ENCODE peak calls at places on chromosomes 7 and 10, in four cellular contexts. D is CD8-positive, alpha-beta memory T cell; M is IMR-90; F is fibroblast of lung. J is an unnamed sample.
A peak's percentile ranks its signal among the peaks of the same experiment; 100 is the strongest.

GRCh38 chr7:36735172-36735571 is 10.9 kb upstream of the AOAH start:
- DNase-seq in M (no peak), F (peak; percentile 56), D (no peak), J (no peak)

GRCh38 chr7:152544971-152545619 is 109.3 kb upstream of the KMT2C start:
- DNase-seq in F (no peak), D (no peak), M (no peak), J (no peak)

GRCh38 chr7:40470817-40471216 is 336.0 kb downstream of the SUGCT start:
- DNase-seq in F (peak; percentile 69), D (no peak), M (peak; percentile 55), J (no peak)

GRCh38 chr7:127189074-127189473 is 63.7 kb downstream of the GRM8 start:
- DNase-seq in D (no peak), F (no peak), M (no peak), J (no peak)

GRCh38 chr10:44385423-44385725 is 477 bp upstream of the CXCL12 start:
- DNase-seq in M (no peak), F (no peak), D (no peak), J (no peak)

GRCh38 chr7:151399305-151399601 is 10.6 kb downstream of the WDR86 start:
- DNase-seq in D (no peak), M (no peak), F (no peak), J (no peak)

GRCh38 chr10:51867956-51868355 is 168.6 kb upstream of the CSTF2T start:
- DNase-seq in M (peak; percentile 99), F (peak; percentile 94), D (no peak), J (no peak)

GRCh38 chr10:108582387-108582786 is 1340.9 kb downstream of the XPNPEP1 start:
- DNase-seq in F (peak; percentile 81), M (no peak), D (no peak), J (no peak)

GRCh38 chr7:5143106-5143505 is 46.9 kb upstream of the WIPI2 start:
- DNase-seq in M (no peak), D (peak; percentile 39), F (no peak), J (no peak)

GRCh38 chr10:74008212-74008731 is 10.4 kb downstream of the VCL start:
- DNase-seq in F (peak; percentile 90), M (peak; percentile 78), D (no peak), J (no peak)

GRCh38 chr10:76864913-76865312 is 772.7 kb downstream of the KCNMA1 start:
- DNase-seq in D (no peak), M (no peak), F (no peak), J (no peak)

GRCh38 chr10:102449321-102450123 is 1.8 kb downstream of the C10orf95 start:
- DNase-seq in M (no peak), D (peak; percentile 79), F (peak; percentile 61), J (peak; percentile 86)

GRCh38 chr10:20494474-20494873 is 402.6 kb downstream of the NEBL start:
- DNase-seq in D (no peak), F (peak; percentile 20), M (no peak), J (no peak)

GRCh38 chr10:79267449-79267848 is 79.8 kb upstream of the PPIF start:
- DNase-seq in D (no peak), M (no peak), F (no peak), J (no peak)

GRCh38 chr10:124701881-124702656 is 42.1 kb downstream of the FAM53B start:
- DNase-seq in M (peak; percentile 66), D (no peak), F (peak; percentile 56), J (no peak)

GRCh38 chr10:520402-520787 is 169.1 kb downstream of the DIP2C start:
- DNase-seq in M (peak; percentile 27), F (peak; percentile 18), D (no peak), J (no peak)

GRCh38 chr10:127863231-127863825 is 29.4 kb downstream of the CLRN3 start:
- DNase-seq in D (no peak), M (peak; percentile 6), F (peak; percentile 12), J (no peak)

GRCh38 chr10:78752708-78753107 is 316.1 kb upstream of the ZMIZ1 start:
- DNase-seq in D (no peak), F (no peak), M (peak; percentile 10), J (no peak)

GRCh38 chr10:52752261-52752660 is 20.3 kb downstream of the MBL2 start:
- DNase-seq in M (no peak), D (no peak), F (no peak), J (no peak)

GRCh38 chr10:29621161-29621560 is 13.6 kb downstream of the SVIL start:
- DNase-seq in D (no peak), M (peak; percentile 19), F (peak; percentile 31), J (no peak)

GRCh38 chr10:9635691-9636090 is 1382.0 kb upstream of the CELF2 start:
- DNase-seq in F (peak; percentile 88), M (peak; percentile 94), D (no peak), J (no peak)

GRCh38 chr10:127155221-127155620 is 41.2 kb downstream of the INSYN2A start:
- DNase-seq in D (no peak), M (peak; percentile 58), F (peak; percentile 27), J (no peak)

GRCh38 chr10:72954596-72955569 is at the start of gene PLA2G12B:
- DNase-seq in F (no peak), D (no peak), M (no peak), J (no peak)

GRCh38 chr10:70347321-70347720 is 35.1 kb downstream of the LRRC20 start:
- DNase-seq in D (no peak), F (no peak), M (no peak), J (no peak)

GRCh38 chr10:71246591-71247143 is 34.3 kb downstream of the UNC5B start:
- DNase-seq in D (no peak), F (no peak), M (no peak), J (no peak)

GRCh38 chr10:49550563-49550962 is 11.6 kb upstream of the ERCC6 start:
- DNase-seq in F (peak; percentile 91), D (no peak), M (peak; percentile 73), J (no peak)

GRCh38 chr7:107564553-107565298 is 955 bp downstream of the DUS4L start:
- DNase-seq in M (peak; percentile 95), D (no peak), F (peak; percentile 94), J (no peak)

GRCh38 chr10:36441557-36441956 is 683.8 kb upstream of the ANKRD30A start:
- DNase-seq in D (no peak), M (no peak), F (peak; percentile 50), J (no peak)

GRCh38 chr10:30384791-30385201 is 35.7 kb upstream of the MTPAP start:
- DNase-seq in D (no peak), F (peak; percentile 39), M (peak; percentile 34), J (no peak)

DNA sequence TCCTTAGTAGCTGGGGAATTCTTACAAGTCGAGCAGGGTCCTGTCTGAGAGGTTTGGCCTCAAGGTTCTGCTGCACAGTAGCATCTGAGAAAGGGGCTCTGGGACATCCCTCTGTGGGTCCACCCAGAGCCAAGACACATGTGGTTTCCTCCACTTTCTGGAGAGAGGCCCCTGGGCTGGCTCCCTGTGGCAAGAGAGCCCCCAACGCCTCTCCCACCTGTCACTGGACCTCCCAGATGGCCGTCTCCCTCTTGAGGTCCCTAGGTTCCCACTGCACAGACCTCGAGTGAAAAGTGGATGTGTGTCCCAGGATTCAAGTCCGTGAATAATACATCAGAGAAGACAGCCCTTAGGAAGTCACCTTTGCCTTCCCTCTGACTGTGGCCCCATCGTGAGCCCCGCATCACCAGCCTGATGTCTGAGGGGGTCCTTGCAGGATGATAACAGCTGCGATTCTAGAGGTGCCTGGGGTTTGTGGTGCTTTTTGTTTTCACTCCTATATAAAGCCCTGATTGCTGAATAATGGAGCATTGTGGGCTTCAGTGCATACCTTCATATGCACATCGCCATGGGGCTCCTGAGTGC is 319.0 kb downstream of the GLRX3 start:
- DNase-seq in F (no peak), D (no peak), M (no peak), J (no peak)
- H3K27ac ChIP-seq in F (no peak overlapping the region), D (no peak overlapping the region), M (no peak overlapping the region), J (no peak overlapping the region)

GRCh38 chr7:69799048-69799697 is 200.9 kb downstream of the AUTS2 start:
- DNase-seq in M (no peak), F (no peak), D (no peak), J (no peak)

GRCh38 chr7:69796421-69796820 is 198.1 kb downstream of the AUTS2 start:
- DNase-seq in D (no peak), F (peak; percentile 68), M (no peak), J (no peak)

GRCh38 chr7:69801729-69802688 is 203.7 kb downstream of the AUTS2 start:
- DNase-seq in M (no peak), D (no peak), F (no peak), J (no peak)

GRCh38 chr7:69800495-69800894 is 202.2 kb downstream of the AUTS2 start:
- DNase-seq in M (no peak), D (no peak), F (peak; percentile 54), J (no peak)

GRCh38 chr7:69799990-69800389 is 201.7 kb downstream of the AUTS2 start:
- DNase-seq in D (no peak), F (no peak), M (no peak), J (no peak)
- H3K4me1 ChIP-seq in D (no peaks in the 10 kb centered on the region), F (no peaks in the 10 kb centered on the region), M (no peaks in the 10 kb centered on the region), J (no peaks in the 10 kb centered on the region)

GRCh38 chr7:130022115-130022514 is 29.1 kb downstream of the ZC3HC1 start:
- DNase-seq in M (no peak), D (no peak), F (no peak), J (no peak)
- H3K4me3 ChIP-seq in M (no peak overlapping the region), D (no peak overlapping the region), F (no peak overlapping the region), J (no peak overlapping the region)

GRCh38 chr7:64887756-64888508 is 15.1 kb upstream of the ZNF273 start:
- DNase-seq in M (no peak), F (no peak), D (peak; percentile 33), J (peak; percentile 30)

GRCh38 chr7:64888901-64889685 is 14.0 kb upstream of the ZNF273 start:
- DNase-seq in F (no peak), D (no peak), M (no peak), J (no peak)

GRCh38 chr7:64886956-64887545 is 16.0 kb upstream of the ZNF273 start:
- DNase-seq in F (no peak), M (no peak), D (no peak), J (no peak)

GRCh38 chr7:64889686-64890162 is 13.3 kb upstream of the ZNF273 start:
- DNase-seq in D (no peak), F (no peak), M (no peak), J (no peak)

GRCh38 chr7:64888561-64888900 is 14.5 kb upstream of the ZNF273 start:
- DNase-seq in F (no peak), D (no peak), M (no peak), J (no peak)
- H3K27ac ChIP-seq in F (no peak overlapping the region), D (no peak overlapping the region), M (no peak overlapping the region), J (no peak overlapping the region)

GRCh38 chr10:23376175-23376787 is 31.7 kb upstream of the C10orf67 start:
- DNase-seq in M (no peak), F (no peak), D (no peak), J (no peak)
- H3K4me1 ChIP-seq in M (no peaks in the 10 kb centered on the region), F (no peaks in the 10 kb centered on the region), D (no peaks in the 10 kb centered on the region), J (no peaks in the 10 kb centered on the region)

GRCh38 chr7:31904006-31904405 is 166.2 kb downstream of the PDE1C start:
- DNase-seq in F (no peak), M (no peak), D (no peak), J (no peak)

GRCh38 chr7:31896929-31897328 is 173.3 kb downstream of the PDE1C start:
- DNase-seq in M (peak; percentile 40), D (no peak), F (no peak), J (no peak)

DNA sequence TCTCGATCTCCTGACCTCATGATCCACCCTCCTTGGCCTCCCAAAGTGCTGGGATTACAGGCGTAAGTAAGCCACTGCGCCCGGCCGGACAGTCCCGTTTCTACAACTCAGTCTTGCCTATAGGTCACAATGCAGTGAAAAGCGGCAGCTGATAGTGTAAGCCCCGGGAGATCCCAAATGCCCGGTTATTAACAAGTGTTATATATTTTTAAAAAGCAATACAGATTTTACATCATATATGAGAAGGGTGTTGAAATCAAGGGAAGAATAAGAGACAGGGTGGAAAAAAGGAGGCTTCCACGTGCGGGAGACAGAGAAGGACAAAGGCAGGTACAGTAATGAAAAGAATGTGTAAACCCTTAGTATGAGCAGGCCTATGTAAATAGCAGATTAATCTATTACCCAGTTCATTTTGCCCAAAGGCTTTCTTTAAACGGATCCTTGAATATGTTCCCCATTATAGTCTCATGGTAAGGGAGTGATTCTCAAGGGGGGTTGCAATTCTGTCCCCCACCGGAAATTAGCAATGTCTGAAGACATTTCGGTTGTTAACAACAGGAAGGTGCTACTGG is 170.8 kb downstream of the PDE1C start:
- DNase-seq in M (no peak), D (no peak), F (no peak), J (no peak)
- H3K4me3 ChIP-seq in M (no peak overlapping the region), D (no peak overlapping the region), F (no peak overlapping the region), J (no peak overlapping the region)

J was measured in Peyer's patch.